ENCODE peak calls at places on chromosomes 12 and 14, in ten cellular contexts. G is skeletal muscle cell; Q is pancreas; O is IMR-90; S is Panc1; U is right cardiac atrium; R is CD4-positive, alpha-beta memory T cell; J is psoas muscle; Y is ascending aorta; I is CD8-positive, alpha-beta memory T cell. L is an unnamed sample.
A peak's percentile ranks its signal among the peaks of the same experiment; 100 is the strongest.

GRCh38 chr12:113056631-113057488 is at the start of gene DTX1:
- DNase-seq in J (peak; percentile 44), G (no peak), U (peak; percentile 79), Q (peak; percentile 69), O (no peak), S (no peak), I (peak; percentile 27), Y (no peak), R (peak; percentile 35), L (no peak)

GRCh38 chr12:106248849-106249371 is 1.1 kb upstream of the CKAP4 start:
- DNase-seq in Y (peak; percentile 70), Q (no peak), S (no peak), I (peak; percentile 38), U (no peak), R (peak; percentile 60), G (no peak), O (peak; percentile 68), J (no peak), L (peak; percentile 64)

GRCh38 chr14:54435500-54435981 is 5.6 kb downstream of the CNIH1 start:
- DNase-seq in R (no peak), Y (no peak), O (peak; percentile 84), G (no peak), I (no peak), U (no peak), Q (no peak), J (no peak), S (no peak), L (no peak)

GRCh38 chr12:105862163-105862821 is 276.5 kb downstream of the NUAK1 start:
- DNase-seq in G (no peak), I (no peak), Q (no peak), R (no peak), Y (peak; percentile 76), O (no peak), U (no peak), S (no peak), J (no peak), L (no peak)

GRCh38 chr14:33589334-33589733 is 361.5 kb downstream of the EGLN3 start:
- DNase-seq in O (peak; percentile 61), G (peak; percentile 92), J (no peak), R (no peak), Y (no peak), I (no peak), S (no peak), Q (no peak), U (no peak), L (no peak)

GRCh38 chr14:75969126-75969525 is 12.7 kb downstream of the TGFB3 start:
- DNase-seq in Y (no peak), I (no peak), J (no peak), R (no peak), Q (no peak), G (no peak), O (no peak), S (no peak), U (no peak), L (no peak)

GRCh38 chr12:48128800-48129199 is 9.6 kb downstream of the PFKM start:
- DNase-seq in S (no peak), I (no peak), G (no peak), R (no peak), U (no peak), Q (no peak), Y (no peak), J (no peak), O (peak; percentile 77), L (no peak)

GRCh38 chr12:52522346-52523011 is 2.3 kb upstream of the KRT5 start:
- DNase-seq in G (no peak), J (no peak), S (no peak), Y (peak; percentile 54), U (no peak), R (no peak), O (no peak), Q (no peak), I (no peak), L (peak; percentile 91)

GRCh38 chr14:102593841-102594170 is 1.4 kb downstream of the RCOR1 start:
- DNase-seq in U (no peak), R (no peak), Q (no peak), G (no peak), Y (no peak), J (no peak), O (no peak), S (no peak), I (no peak), L (no peak)

GRCh38 chr12:121748571-121749265 is 36.2 kb downstream of the TMEM120B start:
- DNase-seq in J (peak; percentile 31), G (peak; percentile 90), S (peak; percentile 72), U (no peak), O (peak; percentile 96), Q (no peak), I (no peak), Y (no peak), R (no peak), L (no peak)

GRCh38 chr12:87511371-87511770 is 517.8 kb downstream of the C12orf50 start:
- DNase-seq in Y (no peak), S (no peak), O (peak; percentile 16), Q (no peak), R (no peak), U (no peak), I (no peak), G (no peak), J (no peak), L (no peak)

GRCh38 chr12:122681814-122682213 is 21.3 kb downstream of the HCAR2 start:
- DNase-seq in R (no peak), Y (no peak), I (no peak), S (no peak), G (peak; percentile 60), Q (no peak), U (no peak), O (peak; percentile 16), J (no peak), L (no peak)

GRCh38 chr12:131759176-131759575 is 48.3 kb downstream of the SFSWAP start:
- DNase-seq in J (no peak), R (no peak), U (no peak), S (no peak), Y (no peak), I (no peak), O (no peak), G (no peak), Q (no peak), L (no peak)

GRCh38 chr12:23950011-23950774 is 723 bp upstream of the SOX5 start:
- DNase-seq in I (no peak), Q (no peak), R (no peak), G (no peak), O (peak; percentile 16), Y (no peak), U (peak; percentile 17), J (no peak), S (no peak), L (no peak)

GRCh38 chr14:93977790-93978581 is 1.6 kb upstream of the ASB2 start:
- DNase-seq in R (peak; percentile 86), J (no peak), Q (no peak), Y (no peak), I (peak; percentile 85), O (no peak), S (no peak), U (peak; percentile 19), G (no peak), L (no peak)

GRCh38 chr12:30440826-30441602 is 254.7 kb downstream of the IPO8 start:
- DNase-seq in G (no peak), Y (no peak), S (no peak), R (no peak), U (no peak), Q (no peak), J (no peak), I (no peak), O (peak; percentile 27), L (no peak)

GRCh38 chr12:94550964-94551363 is 91.3 kb upstream of the CEP83 start:
- DNase-seq in R (no peak), Q (no peak), G (no peak), I (no peak), U (no peak), O (no peak), J (no peak), S (no peak), Y (no peak), L (no peak)

GRCh38 chr14:38777401-38777800 is 325.6 kb downstream of the SEC23A start:
- DNase-seq in O (no peak), G (no peak), J (no peak), U (no peak), I (no peak), Y (no peak), S (no peak), Q (no peak), R (no peak), L (no peak)

GRCh38 chr14:89702151-89702936 is 252.2 kb downstream of the EFCAB11 start:
- DNase-seq in J (peak; percentile 36), U (peak; percentile 61), R (no peak), Q (no peak), G (peak; percentile 24), Y (no peak), S (no peak), I (no peak), O (peak; percentile 67), L (no peak)
- H3K4me3 ChIP-seq in J (peak overlapping the region; percentile 82), U (peak overlapping the region; percentile 87), R (peak overlapping the region; percentile 49), Q (peak overlapping the region; percentile 65), G (peak overlapping the region; percentile 62), Y (peak overlapping the region; percentile 76), S (peak overlapping the region; percentile 53), I (peak overlapping the region; percentile 55), O (peak overlapping the region; percentile 47), L (peak overlapping the region; percentile 59)

DNA sequence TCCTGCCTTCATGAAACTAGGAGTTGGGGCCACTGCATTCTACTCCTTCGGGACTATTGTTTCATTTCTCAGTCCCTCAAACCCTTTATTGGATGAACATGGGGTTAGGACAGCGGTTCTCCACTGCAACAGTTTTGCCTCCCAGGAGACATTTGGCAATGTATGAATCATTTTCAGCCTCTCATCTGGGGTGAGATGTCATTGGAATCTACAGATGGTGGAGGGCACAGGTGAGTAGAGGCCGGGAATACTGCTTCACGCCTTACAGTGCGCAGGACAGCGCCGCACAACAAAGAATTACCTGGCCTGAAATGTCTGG is 649 bp upstream of the GNPNAT1 start:
- DNase-seq in S (no peak), U (no peak), Y (no peak), I (no peak), Q (no peak), J (no peak), R (no peak), O (no peak), G (peak; percentile 81), L (no peak)
- H3K4me3 ChIP-seq in S (peak overlapping the region; percentile 54), U (peak overlapping the region; percentile 77), Y (peak overlapping the region; percentile 91), I (peak overlapping the region; percentile 32), Q (peak overlapping the region; percentile 66), J (peak overlapping the region; percentile 78), R (peak overlapping the region; percentile 36), O (peak overlapping the region; percentile 54), G (peak overlapping the region; percentile 75), L (peak overlapping the region; percentile 83)

GRCh38 chr14:87952307-87953094 is 40.5 kb downstream of the GALC start:
- DNase-seq in O (no peak), J (no peak), R (peak; percentile 53), I (peak; percentile 41), G (no peak), Y (no peak), Q (no peak), U (no peak), S (no peak), L (no peak)
- H3K4me3 ChIP-seq in O (no peak overlapping the region), J (no peak overlapping the region), R (no peak overlapping the region), I (peak overlapping the region; percentile 18), G (no peak overlapping the region), Y (no peak overlapping the region), Q (no peak overlapping the region), U (no peak overlapping the region), S (no peak overlapping the region), L (no peak overlapping the region)

GRCh38 chr12:96719671-96720362 is 187.2 kb upstream of the NEDD1 start:
- DNase-seq in O (peak; percentile 40), Y (no peak), U (no peak), J (no peak), Q (no peak), S (no peak), G (no peak), R (peak; percentile 35), I (peak; percentile 24), L (no peak)

GRCh38 chr12:96720363-96720705 is 186.7 kb upstream of the NEDD1 start:
- DNase-seq in G (no peak), J (no peak), U (peak; percentile 29), O (no peak), Y (no peak), R (no peak), I (peak; percentile 3), S (no peak), Q (peak; percentile 64), L (no peak)
- H3K4me3 ChIP-seq in G (peak overlapping the region; percentile 14), J (peak overlapping the region; percentile 64), U (peak overlapping the region; percentile 59), O (peak overlapping the region; percentile 58), Y (peak overlapping the region; percentile 47), R (peak overlapping the region; percentile 61), I (peak overlapping the region; percentile 78), S (peak overlapping the region; percentile 37), Q (peak overlapping the region; percentile 39), L (peak overlapping the region; percentile 34)

L was measured in vagina.